ENCODE peak calls at places on chromosomes 6 and 20, in seven cellular contexts. N is IMR-90, C is anterior cingulate cortex, V is GM12892, H is head of caudate nucleus, L is epithelial cell of esophagus, J is HS-27A. X is an unnamed sample.

GRCh38 chr20:43220612-43221011 is 30.9 kb upstream of the PTPRT start:
- DNase-seq in N (peak; percentile 3), C (no peak), J (no peak), L (no peak), H (no peak), V (no peak), X (no peak)

GRCh38 chr6:2108700-2109306 is 136.6 kb downstream of the GMDS start:
- DNase-seq in J (no peak), N (no peak), C (no peak), V (no peak), L (no peak), H (no peak), X (no peak)

GRCh38 chr20:54093423-54094267 is 23.3 kb upstream of the BCAS1 start:
- DNase-seq in N (no peak), C (no peak), L (no peak), V (no peak), J (no peak), H (peak; percentile 39), X (no peak)

GRCh38 chr6:3331498-3331897 is 72.8 kb downstream of the PSMG4 start:
- DNase-seq in J (no peak), L (no peak), V (no peak), H (no peak), C (no peak), N (no peak), X (no peak)

GRCh38 chr6:7805828-7806227 is 79.9 kb downstream of the BMP6 start:
- DNase-seq in J (no peak), L (no peak), N (no peak), V (no peak), H (no peak), C (no peak), X (no peak)

GRCh38 chr6:159726196-159726917 is 949 bp upstream of the WTAP start:
- DNase-seq in C (no peak), N (no peak), L (no peak), J (no peak), H (no peak), V (no peak), X (no peak)

GRCh38 chr6:98831057-98832031 is 3.0 kb upstream of the POU3F2 start:
- DNase-seq in C (no peak), V (no peak), H (peak; percentile 70), L (no peak), J (no peak), N (no peak), X (no peak)

GRCh38 chr6:45697605-45698004 is 318.1 kb downstream of the CLIC5 start:
- DNase-seq in J (peak; percentile 97), H (no peak), L (peak; percentile 96), C (no peak), V (no peak), N (peak; percentile 99), X (peak; percentile 93)

GRCh38 chr6:168116975-168117899 is 38.2 kb upstream of the FRMD1 start:
- DNase-seq in C (no peak), V (no peak), L (no peak), J (no peak), H (peak; percentile 24), N (no peak), X (no peak)

GRCh38 chr6:5636210-5637030 is 370.3 kb downstream of the NRN1 start:
- DNase-seq in N (no peak), C (no peak), V (no peak), J (no peak), L (no peak), H (no peak), X (no peak)

GRCh38 chr6:30682181-30683117 is 4.0 kb downstream of the PPP1R18 start:
- DNase-seq in N (peak; percentile 95), L (peak; percentile 84), H (peak; percentile 69), J (peak; percentile 95), V (peak; percentile 87), C (peak; percentile 17), X (peak; percentile 68)

GRCh38 chr6:103405321-103405720 is 1454.4 kb downstream of the HACE1 start:
- DNase-seq in N (no peak), J (no peak), L (no peak), V (no peak), C (no peak), H (no peak), X (no peak)

GRCh38 chr6:14984454-14984853 is 261.4 kb upstream of the JARID2 start:
- DNase-seq in H (peak; percentile 42), C (no peak), J (no peak), N (peak; percentile 31), L (peak; percentile 47), V (no peak), X (peak; percentile 27)

GRCh38 chr6:21149460-21149859 is 444.1 kb upstream of the SOX4 start:
- DNase-seq in V (no peak), J (peak; percentile 65), H (no peak), L (peak; percentile 18), N (peak; percentile 75), C (no peak), X (peak; percentile 57)

GRCh38 chr20:63087872-63088680 is 81.3 kb upstream of the BHLHE23 start:
- DNase-seq in N (no peak), V (no peak), L (no peak), J (no peak), H (peak; percentile 13), C (no peak), X (no peak)

GRCh38 chr6:1789092-1789491 is 179.4 kb downstream of the FOXC1 start:
- DNase-seq in N (peak; percentile 65), C (no peak), J (no peak), V (no peak), L (peak; percentile 16), H (no peak), X (peak; percentile 44)

GRCh38 chr6:78607188-78607587 is 260.2 kb upstream of the IRAK1BP1 start:
- DNase-seq in H (no peak), V (no peak), L (no peak), C (no peak), J (no peak), N (peak; percentile 49), X (peak; percentile 25)

GRCh38 chr20:22385602-22386299 is 198.6 kb downstream of the FOXA2 start:
- DNase-seq in J (no peak), N (no peak), H (no peak), V (no peak), L (peak; percentile 55), C (no peak), X (peak; percentile 50)